ENCODE peak calls at places on chromosomes 3 and 15, in five cellular contexts. One of them, this sample, is unnamed.

GRCh38 chr15:70538278-70538677 is 225.1 kb downstream of the UACA start:
- DNase-seq in keratinocyte: no peak
- DNase-seq in GM12878: no peak
- DNase-seq in neural progenitor cell: no peak
- DNase-seq in IMR-90: no peak
- DNase-seq in this sample: peak

GRCh38 chr3:171068658-171069057 is 42.1 kb upstream of the SLC2A2 start:
- DNase-seq in neural progenitor cell: no peak
- DNase-seq in IMR-90: peak
- DNase-seq in keratinocyte: no peak
- DNase-seq in GM12878: no peak
- DNase-seq in this sample: no peak

GRCh38 chr3:79040701-79041100 is 727.1 kb downstream of the ROBO1 start:
- DNase-seq in neural progenitor cell: no peak
- DNase-seq in IMR-90: peak
- DNase-seq in keratinocyte: peak
- DNase-seq in GM12878: no peak
- DNase-seq in this sample: no peak

GRCh38 chr15:81645470-81645869 is 271.5 kb upstream of the TMC3 start:
- DNase-seq in neural progenitor cell: no peak
- DNase-seq in GM12878: no peak
- DNase-seq in keratinocyte: no peak
- DNase-seq in IMR-90: no peak
- DNase-seq in this sample: no peak

GRCh38 chr15:36831125-36831914 is 251.9 kb downstream of the CDIN1 start:
- DNase-seq in GM12878: peak
- DNase-seq in keratinocyte: peak
- DNase-seq in IMR-90: peak
- DNase-seq in neural progenitor cell: no peak
- DNase-seq in this sample: peak

GRCh38 chr15:42057744-42058646 is 36.4 kb downstream of the PLA2G4D start:
- DNase-seq in keratinocyte: peak
- DNase-seq in IMR-90: no peak
- DNase-seq in neural progenitor cell: no peak
- DNase-seq in GM12878: no peak
- DNase-seq in this sample: peak

GRCh38 chr15:90203922-90204321 is 2.8 kb downstream of the SEMA4B start:
- DNase-seq in keratinocyte: no peak
- DNase-seq in IMR-90: no peak
- DNase-seq in GM12878: no peak
- DNase-seq in neural progenitor cell: no peak
- DNase-seq in this sample: no peak

GRCh38 chr15:31292391-31293020 is 34.1 kb upstream of the KLF13 start:
- DNase-seq in keratinocyte: no peak
- DNase-seq in GM12878: no peak
- DNase-seq in IMR-90: no peak
- DNase-seq in neural progenitor cell: no peak
- DNase-seq in this sample: no peak

GRCh38 chr3:48966367-48966766 is 23.7 kb upstream of the P4HTM start:
- DNase-seq in GM12878: no peak
- DNase-seq in keratinocyte: no peak
- DNase-seq in IMR-90: peak
- DNase-seq in neural progenitor cell: no peak
- DNase-seq in this sample: no peak

GRCh38 chr15:41561777-41562145 is 2.7 kb downstream of the TYRO3 start:
- DNase-seq in IMR-90: peak
- DNase-seq in keratinocyte: no peak
- DNase-seq in GM12878: no peak
- DNase-seq in neural progenitor cell: peak
- DNase-seq in this sample: no peak

GRCh38 chr3:108818404-108818803 is 4.2 kb upstream of the TRAT1 start:
- DNase-seq in neural progenitor cell: peak
- DNase-seq in IMR-90: peak
- DNase-seq in keratinocyte: no peak
- DNase-seq in GM12878: no peak
- DNase-seq in this sample: no peak

GRCh38 chr3:186917660-186918312 is 12.5 kb upstream of the ST6GAL1 start:
- DNase-seq in neural progenitor cell: no peak
- DNase-seq in IMR-90: no peak
- DNase-seq in GM12878: no peak
- DNase-seq in keratinocyte: no peak
- DNase-seq in this sample: no peak

GRCh38 chr3:51559266-51559907 is 20.9 kb downstream of the RAD54L2 start:
- DNase-seq in keratinocyte: no peak
- DNase-seq in neural progenitor cell: no peak
- DNase-seq in GM12878: no peak
- DNase-seq in IMR-90: peak
- DNase-seq in this sample: no peak

GRCh38 chr3:113968986-113969385 is 21.2 kb downstream of the ZDHHC23 start:
- DNase-seq in IMR-90: no peak
- DNase-seq in keratinocyte: no peak
- DNase-seq in neural progenitor cell: no peak
- DNase-seq in GM12878: no peak
- DNase-seq in this sample: no peak

GRCh38 chr15:57680021-57680420 is 26.5 kb upstream of the POLR2M start:
- DNase-seq in GM12878: no peak
- DNase-seq in IMR-90: peak
- DNase-seq in neural progenitor cell: no peak
- DNase-seq in keratinocyte: no peak
- DNase-seq in this sample: peak

GRCh38 chr3:149151843-149152242 is 22.4 kb downstream of the HPS3 start:
- DNase-seq in keratinocyte: no peak
- DNase-seq in neural progenitor cell: no peak
- DNase-seq in GM12878: no peak
- DNase-seq in IMR-90: peak
- DNase-seq in this sample: no peak

GRCh38 chr3:129424185-129424841 is 4.1 kb downstream of the EFCAB12 start:
- DNase-seq in IMR-90: peak
- DNase-seq in neural progenitor cell: no peak
- DNase-seq in GM12878: peak
- DNase-seq in keratinocyte: peak
- DNase-seq in this sample: no peak

GRCh38 chr3:173553635-173554280 is 156.2 kb downstream of the NLGN1 start:
- DNase-seq in IMR-90: peak
- DNase-seq in keratinocyte: no peak
- DNase-seq in GM12878: no peak
- DNase-seq in neural progenitor cell: peak
- DNase-seq in this sample: no peak

GRCh38 chr3:111812680-111813079 is 46.4 kb upstream of the PHLDB2 start:
- DNase-seq in keratinocyte: no peak
- DNase-seq in neural progenitor cell: no peak
- DNase-seq in IMR-90: no peak
- DNase-seq in GM12878: no peak
- DNase-seq in this sample: no peak

GRCh38 chr15:63082366-63082765 is 39.3 kb upstream of the LACTB start:
- DNase-seq in GM12878: no peak
- DNase-seq in keratinocyte: no peak
- DNase-seq in neural progenitor cell: no peak
- DNase-seq in IMR-90: no peak
- DNase-seq in this sample: no peak

GRCh38 chr15:87656373-87656772 is 600.2 kb downstream of the NTRK3 start:
- DNase-seq in neural progenitor cell: no peak
- DNase-seq in IMR-90: no peak
- DNase-seq in keratinocyte: no peak
- DNase-seq in GM12878: no peak
- DNase-seq in this sample: no peak

GRCh38 chr15:70102827-70103226 is 5.1 kb upstream of the TLE3 start:
- DNase-seq in keratinocyte: no peak
- DNase-seq in GM12878: no peak
- DNase-seq in neural progenitor cell: no peak
- DNase-seq in IMR-90: no peak
- DNase-seq in this sample: no peak

GRCh38 chr15:28961391-28961790 is 75.6 kb downstream of the APBA2 start:
- DNase-seq in GM12878: no peak
- DNase-seq in IMR-90: no peak
- DNase-seq in neural progenitor cell: no peak
- DNase-seq in keratinocyte: no peak
- DNase-seq in this sample: no peak

GRCh38 chr3:99931059-99931458 is 113.4 kb downstream of the CMSS1 start:
- DNase-seq in keratinocyte: no peak
- DNase-seq in neural progenitor cell: no peak
- DNase-seq in GM12878: no peak
- DNase-seq in IMR-90: no peak
- DNase-seq in this sample: no peak

GRCh38 chr3:4827767-4828166 is 151.5 kb upstream of the BHLHE40 start:
- DNase-seq in IMR-90: no peak
- DNase-seq in GM12878: no peak
- DNase-seq in neural progenitor cell: no peak
- DNase-seq in keratinocyte: no peak
- DNase-seq in this sample: no peak

GRCh38 chr3:131526801-131527347 is 24.1 kb upstream of the MRPL3 start:
- DNase-seq in IMR-90: peak
- DNase-seq in neural progenitor cell: peak
- DNase-seq in keratinocyte: no peak
- DNase-seq in GM12878: no peak
- DNase-seq in this sample: peak
- TF ChIP-seq CTCF in IMR-90: peak
- TF ChIP-seq CTCF in neural progenitor cell: peak
- TF ChIP-seq CTCF in keratinocyte: peak
- TF ChIP-seq CTCF in GM12878: no peak
- TF ChIP-seq CTCF in this sample: peak

GRCh38 chr15:75452364-75452967 is 976 bp upstream of the SIN3A start:
- DNase-seq in GM12878: peak
- DNase-seq in neural progenitor cell: peak
- DNase-seq in keratinocyte: no peak
- DNase-seq in IMR-90: peak
- DNase-seq in this sample: peak
- H2AFZ ChIP-seq in GM12878: peak
- H2AFZ ChIP-seq in neural progenitor cell: peak
- H2AFZ ChIP-seq in keratinocyte: peak
- H2AFZ ChIP-seq in IMR-90: peak
- H2AFZ ChIP-seq in this sample: peak

GRCh38 chr3:147422226-147422933 is 13.2 kb downstream of the ZIC1 start:
- DNase-seq in IMR-90: no peak
- DNase-seq in neural progenitor cell: peak
- DNase-seq in GM12878: no peak
- DNase-seq in keratinocyte: no peak
- DNase-seq in this sample: no peak
- H3K4me3 ChIP-seq in IMR-90: no peak
- H3K4me3 ChIP-seq in neural progenitor cell: no peak
- H3K4me3 ChIP-seq in GM12878: no peak
- H3K4me3 ChIP-seq in keratinocyte: no peak
- H3K4me3 ChIP-seq in this sample: no peak

DNA sequence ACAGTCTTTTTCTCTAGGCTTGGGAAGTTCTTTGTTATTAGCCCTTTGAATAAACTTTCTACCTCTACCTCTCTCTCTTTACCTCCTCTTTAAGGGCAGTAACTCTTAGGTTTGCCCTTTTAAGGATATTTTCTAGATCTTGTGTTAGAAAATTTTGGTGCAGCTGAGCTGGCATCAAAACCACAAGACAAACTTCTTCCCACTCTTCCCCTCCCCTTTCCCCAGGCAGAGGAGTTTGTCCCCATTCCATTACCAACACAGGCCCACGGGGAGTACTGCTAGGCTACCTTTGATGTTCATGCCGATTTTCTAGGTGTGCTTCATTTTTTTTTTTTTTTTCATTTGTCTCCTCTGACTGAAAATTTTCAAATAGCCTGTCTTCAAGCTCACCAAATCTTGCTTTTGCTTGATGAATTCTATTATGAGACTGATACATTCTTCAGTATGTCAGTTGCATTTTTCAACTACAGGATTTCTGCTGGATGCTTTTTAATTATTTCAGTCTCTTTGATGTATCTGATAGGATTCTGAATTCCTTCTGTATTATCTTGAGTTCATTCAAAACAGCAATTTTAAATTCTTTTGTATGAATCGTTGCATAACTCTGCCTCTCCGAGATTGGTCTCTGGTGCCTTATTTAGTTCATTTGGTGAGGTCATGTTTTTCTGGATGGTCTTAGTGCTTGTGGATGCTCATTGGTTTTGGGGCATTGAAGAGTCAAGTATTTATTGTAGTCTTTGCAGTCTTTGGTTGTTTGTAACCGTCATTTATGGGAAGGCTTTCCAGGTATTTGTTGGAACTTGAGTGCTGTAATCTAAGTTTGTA is 112.1 kb downstream of the UBE2E2 start:
- DNase-seq in GM12878: no peak
- DNase-seq in neural progenitor cell: no peak
- DNase-seq in keratinocyte: no peak
- DNase-seq in IMR-90: peak
- DNase-seq in this sample: no peak
- TF ChIP-seq CTCF in GM12878: no peak
- TF ChIP-seq CTCF in neural progenitor cell: no peak
- TF ChIP-seq CTCF in keratinocyte: no peak
- TF ChIP-seq CTCF in IMR-90: no peak
- TF ChIP-seq CTCF in this sample: no peak

GRCh38 chr3:27293954-27294353 is 75.2 kb downstream of the NEK10 start:
- DNase-seq in IMR-90: peak
- DNase-seq in GM12878: no peak
- DNase-seq in keratinocyte: no peak
- DNase-seq in neural progenitor cell: no peak
- DNase-seq in this sample: no peak
- H2AFZ ChIP-seq in IMR-90: no peak
- H2AFZ ChIP-seq in GM12878: no peak
- H2AFZ ChIP-seq in keratinocyte: no peak
- H2AFZ ChIP-seq in neural progenitor cell: peak
- H2AFZ ChIP-seq in this sample: no peak

GRCh38 chr15:58771621-58772235 is 626 bp downstream of the MINDY2 start:
- DNase-seq in neural progenitor cell: peak
- DNase-seq in keratinocyte: no peak
- DNase-seq in IMR-90: no peak
- DNase-seq in GM12878: no peak
- DNase-seq in this sample: peak
- H3K4me3 ChIP-seq in neural progenitor cell: peak
- H3K4me3 ChIP-seq in keratinocyte: peak
- H3K4me3 ChIP-seq in IMR-90: peak
- H3K4me3 ChIP-seq in GM12878: peak
- H3K4me3 ChIP-seq in this sample: peak

GRCh38 chr15:67178569-67179210 is 75.8 kb downstream of the AAGAB start:
- DNase-seq in keratinocyte: peak
- DNase-seq in IMR-90: peak
- DNase-seq in GM12878: no peak
- DNase-seq in neural progenitor cell: no peak
- DNase-seq in this sample: peak

GRCh38 chr15:67179411-67179995 is 75.0 kb downstream of the AAGAB start:
- DNase-seq in GM12878: no peak
- DNase-seq in keratinocyte: no peak
- DNase-seq in IMR-90: no peak
- DNase-seq in neural progenitor cell: no peak
- DNase-seq in this sample: no peak

GRCh38 chr15:67175643-67176071 is 78.8 kb downstream of the AAGAB start:
- DNase-seq in GM12878: peak
- DNase-seq in neural progenitor cell: no peak
- DNase-seq in IMR-90: peak
- DNase-seq in keratinocyte: no peak
- DNase-seq in this sample: no peak

GRCh38 chr15:67176195-67176971 is 78.1 kb downstream of the AAGAB start:
- DNase-seq in GM12878: no peak
- DNase-seq in IMR-90: no peak
- DNase-seq in keratinocyte: no peak
- DNase-seq in neural progenitor cell: peak
- DNase-seq in this sample: no peak

GRCh38 chr15:67177750-67178149 is 76.7 kb downstream of the AAGAB start:
- DNase-seq in GM12878: no peak
- DNase-seq in neural progenitor cell: no peak
- DNase-seq in keratinocyte: no peak
- DNase-seq in IMR-90: peak
- DNase-seq in this sample: no peak
- TF ChIP-seq CTCF in GM12878: no peak
- TF ChIP-seq CTCF in neural progenitor cell: no peak
- TF ChIP-seq CTCF in keratinocyte: no peak
- TF ChIP-seq CTCF in IMR-90: no peak
- TF ChIP-seq CTCF in this sample: no peak

This sample was measured in PC-9.